ENCODE peak calls at places on chromosome 11, in ten cellular contexts. J is hepatocyte; P is CD8-positive, alpha-beta T cell; G is stomach; W is CD8-positive, alpha-beta memory T cell; C is HepG2; S is GM23338; E is upper lobe of right lung; H is tibial nerve; Z is body of pancreas. U is an unnamed sample.

GRCh38 chr11:3962406-3962840 is 107.0 kb downstream of the STIM1 start:
- DNase-seq in S (no peak), G (no peak), Z (no peak), J (no peak), E (no peak), W (no peak), H (no peak), P (no peak), C (no peak), U (no peak)

GRCh38 chr11:71339178-71339881 is 87.0 kb upstream of the SHANK2 start:
- DNase-seq in P (no peak), G (peak; percentile 20), E (peak; percentile 51), W (no peak), S (no peak), H (no peak), J (peak; percentile 33), C (no peak), Z (no peak), U (no peak)

GRCh38 chr11:1149545-1149944 is 8.2 kb upstream of the MUC5AC start:
- DNase-seq in P (peak; percentile 9), J (no peak), E (no peak), W (no peak), H (no peak), C (no peak), Z (no peak), G (no peak), S (no peak), U (no peak)

GRCh38 chr11:19392321-19392720 is 151.6 kb upstream of the E2F8 start:
- DNase-seq in E (no peak), P (no peak), W (no peak), G (no peak), S (no peak), J (no peak), Z (no peak), H (peak; percentile 43), C (no peak), U (no peak)

GRCh38 chr11:116648229-116649174 is 124.3 kb downstream of the BUD13 start:
- DNase-seq in P (no peak), E (no peak), J (no peak), S (no peak), C (no peak), G (no peak), Z (no peak), H (no peak), W (no peak), U (peak; percentile 86)

GRCh38 chr11:120102862-120103118 is 35.1 kb downstream of the TRIM29 start:
- DNase-seq in H (no peak), J (no peak), Z (no peak), G (no peak), E (no peak), S (no peak), C (no peak), P (no peak), W (no peak), U (no peak)

GRCh38 chr11:60428517-60428916 is 855 bp upstream of the MS4A5 start:
- DNase-seq in H (no peak), P (no peak), C (no peak), Z (no peak), S (no peak), J (no peak), G (no peak), E (no peak), W (no peak), U (no peak)

GRCh38 chr11:35250631-35251030 is 111.7 kb downstream of the CD44 start:
- DNase-seq in G (no peak), W (no peak), S (no peak), H (no peak), C (no peak), P (no peak), Z (no peak), E (no peak), J (no peak), U (no peak)

GRCh38 chr11:57792870-57793269 is 31.3 kb downstream of the CTNND1 start:
- DNase-seq in G (no peak), P (no peak), H (no peak), S (no peak), Z (no peak), C (no peak), W (no peak), E (no peak), J (no peak), U (no peak)

GRCh38 chr11:17386331-17387084 is 2.0 kb downstream of the KCNJ11 start:
- DNase-seq in S (peak; percentile 73), G (peak; percentile 80), Z (peak; percentile 74), C (peak; percentile 43), J (peak; percentile 74), H (no peak), P (peak; percentile 34), W (no peak), E (no peak), U (no peak)

GRCh38 chr11:120608760-120609211 is 97.2 kb downstream of the GRIK4 start:
- DNase-seq in H (peak; percentile 38), Z (peak; percentile 12), P (no peak), W (no peak), J (no peak), E (no peak), S (no peak), G (no peak), C (no peak), U (no peak)

GRCh38 chr11:36254739-36255138 is 34.5 kb downstream of the COMMD9 start:
- DNase-seq in C (no peak), E (no peak), P (no peak), G (no peak), W (no peak), H (no peak), J (no peak), Z (no peak), S (no peak), U (no peak)

GRCh38 chr11:93741882-93742226 is 382 bp downstream of the C11orf54 start:
- DNase-seq in H (peak; percentile 30), G (peak; percentile 69), E (no peak), Z (peak; percentile 74), S (peak; percentile 51), P (no peak), W (no peak), C (peak; percentile 95), J (peak; percentile 76), U (no peak)

GRCh38 chr11:3957437-3957836 is 102.0 kb downstream of the STIM1 start:
- DNase-seq in C (no peak), W (no peak), G (no peak), Z (no peak), E (no peak), J (no peak), H (no peak), S (no peak), P (no peak), U (no peak)

GRCh38 chr11:117282956-117283355 is 8.2 kb upstream of the BACE1-AS start:
- DNase-seq in H (no peak), G (no peak), W (no peak), Z (peak; percentile 63), S (no peak), P (no peak), J (no peak), E (no peak), C (no peak), U (no peak)

GRCh38 chr11:724063-724732 is 18.2 kb downstream of the EPS8L2 start:
- DNase-seq in W (no peak), G (no peak), H (no peak), J (no peak), P (no peak), E (no peak), S (peak; percentile 55), Z (no peak), C (no peak), U (no peak)

GRCh38 chr11:94910779-94911178 is 62.6 kb downstream of the CWC15 start:
- DNase-seq in C (no peak), Z (no peak), H (no peak), J (peak; percentile 19), E (no peak), S (no peak), W (no peak), G (no peak), P (no peak), U (no peak)

GRCh38 chr11:122327528-122327927 is 211.5 kb upstream of the BLID start:
- DNase-seq in P (no peak), J (no peak), Z (no peak), G (no peak), E (no peak), W (no peak), S (no peak), C (no peak), H (no peak), U (peak; percentile 37)
- H3K4me1 ChIP-seq in P (no peaks in the 10 kb centered on the region), J (no peaks in the 10 kb centered on the region), Z (no peaks in the 10 kb centered on the region), G (no peaks in the 10 kb centered on the region), E (no peaks in the 10 kb centered on the region), W (no peaks in the 10 kb centered on the region), S (peaks cover 12% of the 10 kb centered on the region), C (no peaks in the 10 kb centered on the region), H (no peaks in the 10 kb centered on the region), U (no peaks in the 10 kb centered on the region)

GRCh38 chr11:11444800-11445126 is 91.7 kb upstream of the CSNK2A3 start:
- DNase-seq in J (no peak), G (no peak), Z (no peak), S (no peak), H (no peak), W (no peak), E (no peak), C (no peak), P (no peak), U (no peak)
- H3K4me1 ChIP-seq in J (peaks cover 15% of the 10 kb centered on the region), G (peaks cover 13% of the 10 kb centered on the region), Z (peaks cover 46% of the 10 kb centered on the region), S (no peaks in the 10 kb centered on the region), H (no peaks in the 10 kb centered on the region), W (no peaks in the 10 kb centered on the region), E (peaks cover 13% of the 10 kb centered on the region), C (peaks cover 11% of the 10 kb centered on the region), P (no peaks in the 10 kb centered on the region), U (peaks cover 50% of the 10 kb centered on the region)

DNA sequence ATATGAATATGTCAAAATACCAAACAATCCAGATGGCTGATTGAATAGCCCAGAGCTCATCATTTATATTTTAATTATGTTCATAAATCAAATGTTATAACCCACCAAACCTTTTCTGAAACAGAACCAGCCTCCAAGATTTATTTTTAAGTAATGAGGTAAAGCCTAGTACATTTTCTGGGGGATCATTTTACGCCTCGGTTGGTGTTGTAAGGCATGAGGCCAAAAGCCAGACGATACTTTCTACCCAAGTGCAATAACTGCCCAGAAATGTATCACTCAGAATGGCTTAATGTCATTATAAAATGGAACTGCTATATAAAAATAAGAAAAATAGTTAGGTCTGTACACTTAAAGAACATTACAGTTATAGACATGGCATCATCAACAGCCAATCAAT is 283.3 kb downstream of the CADM1 start:
- DNase-seq in G (no peak), C (no peak), S (no peak), W (no peak), Z (no peak), H (no peak), P (no peak), E (no peak), J (no peak), U (no peak)
- H3K4me1 ChIP-seq in G (no peaks in the 10 kb centered on the region), C (no peaks in the 10 kb centered on the region), S (peaks cover 19% of the 10 kb centered on the region), W (peaks cover 19% of the 10 kb centered on the region), Z (no peaks in the 10 kb centered on the region), H (no peaks in the 10 kb centered on the region), P (no peaks in the 10 kb centered on the region), E (no peaks in the 10 kb centered on the region), J (no peaks in the 10 kb centered on the region), U (peaks cover 12% of the 10 kb centered on the region)

GRCh38 chr11:44825058-44825795 is 98.5 kb downstream of the TSPAN18 start:
- DNase-seq in C (no peak), E (peak; percentile 47), S (no peak), G (no peak), H (no peak), J (no peak), Z (no peak), W (no peak), P (no peak), U (no peak)
- H3K4me1 ChIP-seq in C (no peaks in the 10 kb centered on the region), E (no peaks in the 10 kb centered on the region), S (peaks cover 24% of the 10 kb centered on the region), G (peaks cover 10% of the 10 kb centered on the region), H (no peaks in the 10 kb centered on the region), J (peaks cover 8% of the 10 kb centered on the region), Z (no peaks in the 10 kb centered on the region), W (no peaks in the 10 kb centered on the region), P (no peaks in the 10 kb centered on the region), U (peaks cover 53% of the 10 kb centered on the region)